ENCODE peak calls at places on chromosomes 2 and 18, in eight cellular contexts. X is Karpas-422; W is SHP77; J is NCI-H2227 treated with DMSO at 0.1 percent for 48 hours; Z is stimulated activated CD4-positive, alpha-beta T cell treated with anti-CD3 and anti-CD28 coated beads, Interleukin-2, amount 100 ng/mL, for 24 hours; E is Kasumi-1; V is fibroblast of lung; U is activated CD4-positive, alpha-beta T cell treated with anti-CD3 and anti-CD28 coated beads, Interleukin-2, amount 50 U/mL, for 24 hours. N is an unnamed sample.

GRCh38 chr2:137208361-137208973 is 443.1 kb downstream of the THSD7B start:
- DNase-seq in X (no peak), W (no peak), J (no peak), Z (no peak), E (no peak), V (peak; percentile 71), U (no peak), N (no peak)

GRCh38 chr2:48439102-48439501 is 90.9 kb upstream of the STON1 start:
- DNase-seq in X (no peak), W (no peak), J (no peak), Z (no peak), E (no peak), V (no peak), U (no peak), N (no peak)

GRCh38 chr2:119178811-119179601 is 20.5 kb upstream of the C1QL2 start:
- DNase-seq in X (no peak), W (no peak), J (no peak), Z (no peak), E (no peak), V (peak; percentile 23), U (no peak), N (no peak)

GRCh38 chr2:233711312-233712008 is 1.2 kb upstream of the UGT1A5 start:
- DNase-seq in X (peak; percentile 84), W (peak; percentile 63), J (peak; percentile 13), Z (peak; percentile 81), E (peak; percentile 33), V (peak; percentile 64), U (peak; percentile 54), N (peak; percentile 44)

GRCh38 chr18:28284132-28284531 is 107.2 kb upstream of the CDH2 start:
- DNase-seq in X (no peak), W (no peak), J (no peak), Z (no peak), E (no peak), V (peak; percentile 75), U (no peak), N (no peak)

GRCh38 chr2:227366861-227367800 is 12.0 kb downstream of the TM4SF20 start:
- DNase-seq in X (no peak), W (no peak), J (no peak), Z (no peak), E (no peak), V (peak; percentile 93), U (no peak), N (no peak)

GRCh38 chr2:88760819-88761598 is 69.5 kb downstream of the RPIA start:
- DNase-seq in X (no peak), W (no peak), J (no peak), Z (no peak), E (no peak), V (no peak), U (no peak), N (no peak)

GRCh38 chr2:226515344-226516055 is 284.1 kb downstream of the IRS1 start:
- DNase-seq in X (no peak), W (no peak), J (no peak), Z (no peak), E (no peak), V (peak; percentile 41), U (no peak), N (no peak)

GRCh38 chr2:148721991-148722777 is 77.6 kb downstream of the EPC2 start:
- DNase-seq in X (no peak), W (no peak), J (no peak), Z (no peak), E (no peak), V (peak; percentile 47), U (no peak), N (no peak)

GRCh38 chr18:52903858-52904257 is 563.9 kb downstream of the DCC start:
- DNase-seq in X (peak; percentile 62), W (peak; percentile 37), J (peak; percentile 24), Z (peak; percentile 17), E (peak; percentile 70), V (no peak), U (no peak), N (no peak)

GRCh38 chr18:13159579-13159978 is 59.0 kb upstream of the LDLRAD4 start:
- DNase-seq in X (peak; percentile 88), W (peak; percentile 64), J (peak; percentile 16), Z (no peak), E (peak; percentile 74), V (peak; percentile 53), U (peak; percentile 36), N (no peak)

GRCh38 chr2:156229724-156230362 is 102.7 kb downstream of the NR4A2 start:
- DNase-seq in X (no peak), W (no peak), J (no peak), Z (no peak), E (no peak), V (peak; percentile 17), U (no peak), N (no peak)

GRCh38 chr2:174365583-174365982 is 29.9 kb upstream of the SCRN3 start:
- DNase-seq in X (no peak), W (no peak), J (no peak), Z (no peak), E (no peak), V (peak; percentile 24), U (no peak), N (no peak)